ENCODE peak calls at places on chromosomes 12 and 14, in seven cellular contexts. One of them, this sample, is unnamed.

GRCh38 chr14:69685217-69685616 is 73.8 kb downstream of the SUSD6 start:
- DNase-seq in GM12878: no peak
- DNase-seq in SK-N-SH: no peak
- DNase-seq in K562: no peak
- DNase-seq in HepG2: no peak
- DNase-seq in H1: no peak
- DNase-seq in GM12892: no peak
- DNase-seq in this sample: no peak

GRCh38 chr12:105025890-105026289 is 39.8 kb downstream of the NOPCHAP1 start:
- DNase-seq in HepG2: no peak
- DNase-seq in H1: no peak
- DNase-seq in K562: no peak
- DNase-seq in GM12892: no peak
- DNase-seq in GM12878: no peak
- DNase-seq in SK-N-SH: no peak
- DNase-seq in this sample: no peak

GRCh38 chr14:63155511-63156189 is 48.6 kb upstream of the RHOJ start:
- DNase-seq in HepG2: no peak
- DNase-seq in GM12892: no peak
- DNase-seq in H1: no peak
- DNase-seq in GM12878: no peak
- DNase-seq in K562: no peak
- DNase-seq in SK-N-SH: no peak
- DNase-seq in this sample: no peak

GRCh38 chr12:109715310-109716091 is 1.9 kb downstream of the FAM222A start:
- DNase-seq in H1: peak
- DNase-seq in GM12892: no peak
- DNase-seq in GM12878: no peak
- DNase-seq in HepG2: no peak
- DNase-seq in K562: peak
- DNase-seq in SK-N-SH: peak
- DNase-seq in this sample: no peak

GRCh38 chr12:52496590-52497071 is 3.6 kb upstream of the KRT6A start:
- DNase-seq in H1: no peak
- DNase-seq in GM12892: no peak
- DNase-seq in HepG2: no peak
- DNase-seq in GM12878: no peak
- DNase-seq in SK-N-SH: no peak
- DNase-seq in K562: no peak
- DNase-seq in this sample: no peak

GRCh38 chr12:6327591-6328041 is 14.3 kb downstream of the TNFRSF1A start:
- DNase-seq in SK-N-SH: no peak
- DNase-seq in GM12878: no peak
- DNase-seq in H1: no peak
- DNase-seq in GM12892: no peak
- DNase-seq in HepG2: no peak
- DNase-seq in K562: no peak
- DNase-seq in this sample: no peak

GRCh38 chr14:94515426-94515825 is 6.2 kb upstream of the SERPINA12 start:
- DNase-seq in H1: no peak
- DNase-seq in SK-N-SH: no peak
- DNase-seq in GM12892: no peak
- DNase-seq in K562: no peak
- DNase-seq in HepG2: no peak
- DNase-seq in GM12878: no peak
- DNase-seq in this sample: no peak

GRCh38 chr12:91513354-91513753 is 330.7 kb upstream of the DCN start:
- DNase-seq in SK-N-SH: no peak
- DNase-seq in HepG2: no peak
- DNase-seq in H1: no peak
- DNase-seq in GM12878: no peak
- DNase-seq in GM12892: no peak
- DNase-seq in K562: no peak
- DNase-seq in this sample: no peak

GRCh38 chr14:32186248-32186647 is 15.6 kb upstream of the RNU6-7 start:
- DNase-seq in GM12892: no peak
- DNase-seq in GM12878: no peak
- DNase-seq in HepG2: no peak
- DNase-seq in K562: no peak
- DNase-seq in SK-N-SH: no peak
- DNase-seq in H1: no peak
- DNase-seq in this sample: no peak

GRCh38 chr12:58877243-58877743 is 43.0 kb downstream of the LRIG3 start:
- DNase-seq in GM12892: no peak
- DNase-seq in SK-N-SH: no peak
- DNase-seq in HepG2: peak
- DNase-seq in K562: no peak
- DNase-seq in H1: no peak
- DNase-seq in GM12878: no peak
- DNase-seq in this sample: no peak

GRCh38 chr12:14886271-14886670 is 617 bp upstream of the MGP start:
- DNase-seq in K562: no peak
- DNase-seq in SK-N-SH: no peak
- DNase-seq in GM12892: no peak
- DNase-seq in HepG2: no peak
- DNase-seq in H1: no peak
- DNase-seq in GM12878: no peak
- DNase-seq in this sample: no peak

GRCh38 chr12:14883663-14884062 is 2.0 kb downstream of the MGP start:
- DNase-seq in SK-N-SH: no peak
- DNase-seq in K562: no peak
- DNase-seq in H1: no peak
- DNase-seq in HepG2: no peak
- DNase-seq in GM12892: no peak
- DNase-seq in GM12878: no peak
- DNase-seq in this sample: no peak

GRCh38 chr12:14880890-14881453 is 4.7 kb downstream of the MGP start:
- DNase-seq in GM12878: no peak
- DNase-seq in SK-N-SH: no peak
- DNase-seq in K562: no peak
- DNase-seq in H1: no peak
- DNase-seq in GM12892: no peak
- DNase-seq in HepG2: no peak
- DNase-seq in this sample: no peak

GRCh38 chr12:14884458-14884878 is 1.2 kb downstream of the MGP start:
- DNase-seq in K562: no peak
- DNase-seq in GM12892: peak
- DNase-seq in H1: no peak
- DNase-seq in HepG2: no peak
- DNase-seq in GM12878: peak
- DNase-seq in SK-N-SH: peak
- DNase-seq in this sample: no peak

DNA sequence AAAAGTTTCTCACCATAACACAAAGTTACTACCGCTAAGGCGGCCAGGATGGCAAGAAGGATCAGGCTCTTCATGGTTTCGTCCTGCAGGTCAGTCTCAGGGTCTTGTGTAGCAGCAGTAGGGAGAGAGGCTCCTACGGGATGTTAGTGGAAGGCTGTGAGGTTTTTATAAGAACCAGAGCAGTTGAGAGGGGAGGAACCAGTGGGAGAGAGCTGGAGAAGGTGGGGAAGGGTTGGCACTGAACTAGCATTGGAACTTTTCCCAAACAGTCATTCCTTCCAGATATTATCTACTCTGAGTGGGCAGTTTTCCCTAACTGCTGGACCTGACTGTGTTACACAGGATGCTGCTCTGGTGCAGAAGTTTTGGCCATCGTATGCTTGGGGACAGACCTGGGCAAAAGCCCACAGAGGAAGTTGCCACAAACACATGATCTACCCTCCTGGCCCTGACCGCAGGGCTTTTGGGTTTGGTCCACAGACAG is at the start of gene MGP:
- DNase-seq in GM12878: no peak
- DNase-seq in GM12892: no peak
- DNase-seq in HepG2: no peak
- DNase-seq in SK-N-SH: no peak
- DNase-seq in H1: no peak
- DNase-seq in K562: no peak
- DNase-seq in this sample: no peak
- TF ChIP-seq TAF1 in GM12878: no peak
- TF ChIP-seq TAF1 in GM12892: no peak
- TF ChIP-seq TAF1 in HepG2: no peak
- TF ChIP-seq TAF1 in SK-N-SH: no peak
- TF ChIP-seq TAF1 in H1: no peak
- TF ChIP-seq TAF1 in K562: no peak
- TF ChIP-seq TAF1 in this sample: no peak

GRCh38 chr12:57816855-57817151 is 1.7 kb downstream of the AVIL start:
- DNase-seq in H1: no peak
- DNase-seq in SK-N-SH: no peak
- DNase-seq in HepG2: no peak
- DNase-seq in K562: peak
- DNase-seq in GM12892: no peak
- DNase-seq in GM12878: no peak
- DNase-seq in this sample: no peak
- TF ChIP-seq POLR2AphosphoS5 in H1: no peak
- TF ChIP-seq POLR2AphosphoS5 in SK-N-SH: no peak
- TF ChIP-seq POLR2AphosphoS5 in HepG2: no peak
- TF ChIP-seq POLR2AphosphoS5 in K562: no peak
- TF ChIP-seq POLR2AphosphoS5 in GM12892: no peak
- TF ChIP-seq POLR2AphosphoS5 in GM12878: no peak
- TF ChIP-seq POLR2AphosphoS5 in this sample: no peak

GRCh38 chr14:72649603-72650227 is 244.2 kb downstream of the DPF3 start:
- DNase-seq in SK-N-SH: no peak
- DNase-seq in GM12878: no peak
- DNase-seq in HepG2: no peak
- DNase-seq in GM12892: no peak
- DNase-seq in H1: no peak
- DNase-seq in K562: no peak
- DNase-seq in this sample: no peak

GRCh38 chr14:72652179-72652578 is 241.7 kb downstream of the DPF3 start:
- DNase-seq in K562: no peak
- DNase-seq in GM12878: no peak
- DNase-seq in SK-N-SH: no peak
- DNase-seq in H1: no peak
- DNase-seq in GM12892: no peak
- DNase-seq in HepG2: no peak
- DNase-seq in this sample: no peak

GRCh38 chr14:72653026-72653425 is 240.9 kb downstream of the DPF3 start:
- DNase-seq in GM12878: no peak
- DNase-seq in H1: no peak
- DNase-seq in GM12892: no peak
- DNase-seq in K562: peak
- DNase-seq in SK-N-SH: no peak
- DNase-seq in HepG2: no peak
- DNase-seq in this sample: no peak

GRCh38 chr14:72651081-72651480 is 242.8 kb downstream of the DPF3 start:
- DNase-seq in GM12878: no peak
- DNase-seq in HepG2: no peak
- DNase-seq in K562: no peak
- DNase-seq in H1: peak
- DNase-seq in SK-N-SH: peak
- DNase-seq in GM12892: no peak
- DNase-seq in this sample: no peak

GRCh38 chr14:72651715-72652114 is 242.2 kb downstream of the DPF3 start:
- DNase-seq in SK-N-SH: no peak
- DNase-seq in GM12878: no peak
- DNase-seq in GM12892: no peak
- DNase-seq in K562: no peak
- DNase-seq in H1: peak
- DNase-seq in HepG2: no peak
- DNase-seq in this sample: no peak
- TF ChIP-seq TAF1 in SK-N-SH: no peak
- TF ChIP-seq TAF1 in GM12878: no peak
- TF ChIP-seq TAF1 in GM12892: no peak
- TF ChIP-seq TAF1 in K562: no peak
- TF ChIP-seq TAF1 in H1: no peak
- TF ChIP-seq TAF1 in HepG2: no peak
- TF ChIP-seq TAF1 in this sample: no peak

DNA sequence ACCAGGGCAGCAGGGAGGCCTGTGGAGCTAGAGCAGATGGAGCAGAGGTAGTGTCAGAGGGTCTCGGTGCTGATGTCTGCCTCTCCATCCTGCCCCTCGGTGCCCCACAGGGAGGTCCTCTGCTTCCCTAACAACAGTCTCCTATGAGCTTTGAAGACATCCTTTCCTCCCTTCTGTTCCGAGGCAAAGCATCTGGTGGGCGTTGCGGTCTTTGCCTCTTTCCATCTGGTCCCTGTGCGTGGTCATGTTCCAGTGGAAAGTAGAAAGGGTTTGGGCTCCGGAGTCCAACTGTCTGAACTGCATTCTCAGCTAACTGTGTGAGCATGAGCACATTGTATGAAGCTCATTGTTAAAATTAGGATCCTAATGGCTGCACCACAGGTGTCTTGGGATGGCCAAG is 370.6 kb downstream of the AACS start:
- DNase-seq in SK-N-SH: no peak
- DNase-seq in GM12878: no peak
- DNase-seq in GM12892: no peak
- DNase-seq in H1: no peak
- DNase-seq in HepG2: no peak
- DNase-seq in K562: no peak
- DNase-seq in this sample: no peak
- TF ChIP-seq POLR2AphosphoS5 in SK-N-SH: no peak
- TF ChIP-seq POLR2AphosphoS5 in GM12878: no peak
- TF ChIP-seq POLR2AphosphoS5 in GM12892: no peak
- TF ChIP-seq POLR2AphosphoS5 in H1: no peak
- TF ChIP-seq POLR2AphosphoS5 in HepG2: no peak
- TF ChIP-seq POLR2AphosphoS5 in K562: no peak
- TF ChIP-seq POLR2AphosphoS5 in this sample: no peak

GRCh38 chr14:67623114-67623513 is 3.4 kb downstream of the ARG2 start:
- DNase-seq in GM12892: no peak
- DNase-seq in K562: no peak
- DNase-seq in GM12878: no peak
- DNase-seq in H1: no peak
- DNase-seq in HepG2: peak
- DNase-seq in SK-N-SH: no peak
- DNase-seq in this sample: no peak

GRCh38 chr14:67619446-67620216 is at the start of gene ARG2:
- DNase-seq in HepG2: peak
- DNase-seq in GM12878: peak
- DNase-seq in SK-N-SH: peak
- DNase-seq in H1: peak
- DNase-seq in K562: peak
- DNase-seq in GM12892: peak
- DNase-seq in this sample: peak

GRCh38 chr14:67618617-67619063 is 1.1 kb upstream of the ARG2 start:
- DNase-seq in GM12878: no peak
- DNase-seq in SK-N-SH: peak
- DNase-seq in H1: no peak
- DNase-seq in K562: peak
- DNase-seq in HepG2: peak
- DNase-seq in GM12892: no peak
- DNase-seq in this sample: peak

GRCh38 chr14:67622675-67623074 is 3.0 kb downstream of the ARG2 start:
- DNase-seq in H1: no peak
- DNase-seq in K562: peak
- DNase-seq in HepG2: peak
- DNase-seq in GM12892: no peak
- DNase-seq in SK-N-SH: no peak
- DNase-seq in GM12878: no peak
- DNase-seq in this sample: no peak

DNA sequence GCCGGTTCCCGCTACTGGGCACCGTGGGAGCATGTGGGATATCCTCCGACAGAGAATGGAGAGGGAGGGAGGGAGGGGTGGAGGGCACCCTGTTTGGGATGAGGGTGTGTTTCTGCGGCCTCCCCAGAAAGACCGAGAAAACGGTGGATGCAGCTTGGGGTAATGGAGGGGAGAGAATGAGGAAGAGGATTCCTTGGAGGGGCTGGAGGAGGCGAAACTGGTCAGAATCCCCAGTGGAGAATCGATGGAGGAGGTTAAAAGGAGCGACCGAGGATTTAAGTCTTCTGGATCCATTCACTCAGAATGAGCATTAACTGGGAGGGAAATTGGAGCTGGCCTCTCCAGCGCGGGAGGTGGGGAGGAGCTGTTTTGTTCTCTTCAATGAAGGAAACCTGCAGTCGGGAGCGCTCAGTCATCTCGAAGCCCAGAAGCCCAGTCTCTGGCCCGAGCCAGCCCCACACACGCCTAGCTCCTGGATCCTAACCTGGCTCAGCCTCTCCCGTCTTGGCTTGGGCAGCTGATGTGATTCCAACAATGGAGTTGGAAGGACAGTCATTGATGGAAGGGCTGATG is 583 bp downstream of the ARG2 start:
- DNase-seq in HepG2: no peak
- DNase-seq in H1: peak
- DNase-seq in GM12878: no peak
- DNase-seq in GM12892: no peak
- DNase-seq in SK-N-SH: peak
- DNase-seq in K562: no peak
- DNase-seq in this sample: no peak
- TF ChIP-seq TAF1 in HepG2: no peak
- TF ChIP-seq TAF1 in H1: no peak
- TF ChIP-seq TAF1 in GM12878: no peak
- TF ChIP-seq TAF1 in GM12892: no peak
- TF ChIP-seq TAF1 in SK-N-SH: no peak
- TF ChIP-seq TAF1 in K562: no peak
- TF ChIP-seq TAF1 in this sample: no peak

This sample was measured in GM12891.